ENCODE peak calls at places on chromosome 21, in nine cellular contexts. B is activated CD4-positive, alpha-beta T cell treated with anti-CD3 and anti-CD28 coated beads, Interleukin-2, amount 10 ng/mL, durations not matched to agents 7 days and 5 days; R is neural crest cell; I is stimulated activated CD8-positive, alpha-beta memory T cell treated with anti-CD3 and anti-CD28 coated beads, Interleukin-15, amount 100 ng/mL, for 24 hours; N is stimulated activated naive CD8-positive, alpha-beta T cell treated with anti-CD3 and anti-CD28 coated beads, Interleukin-15, Interleukin-2, amounts not matched to agents 100 U/mL and 50 U/mL, for 24 hours; H is iris pigment epithelial cell; D is EL; V is Caki2; K is EH. T is an unnamed sample.

GRCh38 chr21:32604484-32604883 is 7.7 kb downstream of the CFAP298 start:
- DNase-seq in D (no peak), I (no peak), H (no peak), N (no peak), V (no peak), B (no peak), R (no peak), K (no peak), T (peak)

GRCh38 chr21:41630249-41630648 is 122.3 kb upstream of the TMPRSS2 start:
- DNase-seq in R (no peak), D (peak), N (no peak), K (peak), V (peak), H (peak), B (no peak), I (no peak), T (no peak)

GRCh38 chr21:33642896-33643657 is 776 bp downstream of the ITSN1 start:
- DNase-seq in I (no peak), K (peak), D (peak), R (peak), H (no peak), N (peak), B (no peak), V (peak), T (no peak)

GRCh38 chr21:43759651-43760050 is 16.5 kb downstream of the CSTB start:
- DNase-seq in H (no peak), N (no peak), B (no peak), V (no peak), K (no peak), I (no peak), R (no peak), D (no peak), T (no peak)

GRCh38 chr21:44874497-44875331 is 1.2 kb upstream of the PTTG1IP start:
- DNase-seq in B (peak), D (peak), H (peak), K (no peak), V (no peak), N (peak), R (no peak), I (no peak), T (no peak)

GRCh38 chr21:16579538-16579937 is 849.8 kb downstream of the USP25 start:
- DNase-seq in V (no peak), N (no peak), I (no peak), K (no peak), B (no peak), R (no peak), H (peak), D (no peak), T (no peak)

GRCh38 chr21:26140185-26140584 is 30.4 kb downstream of the APP start:
- DNase-seq in V (peak), N (no peak), H (peak), I (no peak), R (no peak), K (peak), B (no peak), D (peak), T (no peak)

GRCh38 chr21:18522181-18522771 is 118.7 kb upstream of the TMPRSS15 start:
- DNase-seq in D (no peak), R (no peak), N (no peak), B (no peak), V (no peak), I (no peak), H (no peak), K (no peak), T (no peak)

GRCh38 chr21:19810779-19811178 is 1187.4 kb upstream of the NCAM2 start:
- DNase-seq in B (no peak), H (peak), N (no peak), V (no peak), D (no peak), K (no peak), R (no peak), I (no peak), T (no peak)

GRCh38 chr21:36699026-36699545 is at the start of gene SIM2:
- DNase-seq in N (peak), D (peak), H (peak), R (peak), I (no peak), V (peak), K (peak), B (no peak), T (no peak)

GRCh38 chr21:31945576-31945975 is 72.8 kb downstream of the HUNK start:
- DNase-seq in V (no peak), R (no peak), N (no peak), K (peak), B (no peak), D (no peak), I (no peak), H (peak), T (no peak)

GRCh38 chr21:34075760-34076159 is 2.4 kb downstream of the MRPS6 start:
- DNase-seq in N (no peak), K (peak), D (no peak), B (peak), I (no peak), V (no peak), R (no peak), H (peak), T (no peak)

GRCh38 chr21:44065428-44065827 is 41.8 kb upstream of the PWP2 start:
- DNase-seq in K (peak), I (peak), V (no peak), H (peak), D (peak), R (no peak), N (peak), B (peak), T (no peak)

GRCh38 chr21:39518055-39518844 is 66.5 kb downstream of the SH3BGR start:
- DNase-seq in N (peak), R (peak), K (peak), D (peak), B (peak), V (peak), I (no peak), H (peak), T (peak)

GRCh38 chr21:29245104-29245643 is 53.5 kb upstream of the BACH1 start:
- DNase-seq in I (no peak), B (no peak), H (no peak), N (peak), D (no peak), K (no peak), R (no peak), V (no peak), T (no peak)

GRCh38 chr21:36735201-36735515 is 36.2 kb downstream of the SIM2 start:
- DNase-seq in V (no peak), D (no peak), I (no peak), K (no peak), N (no peak), R (no peak), B (no peak), H (no peak), T (no peak)

GRCh38 chr21:46097826-46098286 is at the start of gene COL6A2:
- DNase-seq in B (peak), H (peak), N (peak), R (peak), K (peak), I (no peak), D (peak), V (peak), T (no peak)

GRCh38 chr21:41895643-41896493 is 16.7 kb upstream of the PRDM15 start:
- DNase-seq in I (no peak), B (peak), V (no peak), K (no peak), D (no peak), H (peak), R (no peak), N (peak), T (no peak)

GRCh38 chr21:34126691-34127090 is 53.3 kb downstream of the MRPS6 start:
- DNase-seq in D (peak), I (no peak), R (no peak), H (peak), N (no peak), V (no peak), K (peak), B (no peak), T (no peak)

GRCh38 chr21:35614412-35614901 is 445.9 kb downstream of the SETD4 start:
- DNase-seq in R (no peak), B (no peak), I (no peak), V (peak), N (no peak), K (peak), D (peak), H (peak), T (no peak)

GRCh38 chr21:43827015-43827611 is 37.7 kb downstream of the RRP1 start:
- DNase-seq in R (no peak), K (peak), I (no peak), N (no peak), D (peak), B (no peak), H (peak), V (peak), T (no peak)

GRCh38 chr21:22164912-22165311 is 1166.7 kb downstream of the NCAM2 start:
- DNase-seq in N (no peak), I (no peak), V (no peak), K (no peak), H (no peak), R (no peak), D (no peak), B (no peak), T (no peak)

GRCh38 chr21:16082038-16082816 is 352.4 kb downstream of the USP25 start:
- DNase-seq in R (no peak), K (peak), B (no peak), D (peak), I (no peak), V (peak), N (no peak), H (peak), T (no peak)

GRCh38 chr21:46483300-46484295 is 24.9 kb downstream of the DIP2A start:
- DNase-seq in B (no peak), I (no peak), N (no peak), R (no peak), K (no peak), D (no peak), H (no peak), V (no peak), T (no peak)